ENCODE peak calls at places on chromosomes 11 and 22, in seven cellular contexts. W is adipocyte; A is anterior cingulate cortex; M is left lung; J is stimulated activated CD4-positive, alpha-beta T cell treated with anti-CD3 and anti-CD28 coated beads, Interleukin-12 subunit alpha, Interleukin-12 subunit beta, amount 100 ng/mL, for 4 hours; D is fibroblast of mammary gland; V is effector CD4-positive, alpha-beta T cell. N is an unnamed sample.
A peak's percentile ranks its signal among the peaks of the same experiment; 100 is the strongest.

GRCh38 chr11:79220171-79220570 is 220.7 kb downstream of the TENM4 start:
- DNase-seq in A (no peak), J (no peak), D (peak; percentile 36), M (no peak), V (no peak), W (no peak), N (no peak)

GRCh38 chr11:103591554-103591953 is 444.9 kb upstream of the DDI1 start:
- DNase-seq in J (no peak), M (no peak), V (no peak), W (no peak), A (no peak), D (no peak), N (no peak)

GRCh38 chr11:72287293-72287692 is 43.3 kb upstream of the PHOX2A start:
- DNase-seq in W (no peak), M (no peak), J (no peak), V (no peak), D (no peak), A (no peak), N (no peak)

GRCh38 chr11:58629857-58630256 is 7.4 kb downstream of the CNTF start:
- DNase-seq in D (peak; percentile 76), A (no peak), M (no peak), J (no peak), V (no peak), W (peak; percentile 73), N (peak; percentile 45)

GRCh38 chr11:17401841-17402240 is 13.4 kb upstream of the KCNJ11 start:
- DNase-seq in M (no peak), J (no peak), W (no peak), V (no peak), A (no peak), D (no peak), N (no peak)

GRCh38 chr22:23062616-23063538 is 7.4 kb upstream of the GNAZ start:
- DNase-seq in D (no peak), V (no peak), W (no peak), M (no peak), J (no peak), A (no peak), N (no peak)

GRCh38 chr22:25643232-25644000 is 78.9 kb downstream of the GRK3 start:
- DNase-seq in M (no peak), D (no peak), W (no peak), V (no peak), A (no peak), J (no peak), N (no peak)

GRCh38 chr11:65310215-65310614 is 4.5 kb upstream of the CDC42EP2 start:
- DNase-seq in M (peak; percentile 80), D (no peak), A (peak; percentile 25), J (no peak), V (no peak), W (no peak), N (no peak)

GRCh38 chr11:77195071-77195705 is 67.1 kb downstream of the MYO7A start:
- DNase-seq in W (no peak), J (no peak), A (no peak), D (no peak), V (no peak), M (no peak), N (peak; percentile 51)

GRCh38 chr22:38843716-38844660 is at the start of gene NPTXR:
- DNase-seq in W (peak; percentile 82), M (peak; percentile 84), J (peak; percentile 48), D (no peak), A (peak; percentile 69), V (peak; percentile 21), N (no peak)

GRCh38 chr11:45650166-45651095 is 15.0 kb downstream of the CHST1 start:
- DNase-seq in M (peak; percentile 71), A (no peak), V (no peak), J (no peak), D (no peak), W (no peak), N (no peak)

GRCh38 chr11:26247340-26247739 is 84.6 kb upstream of the ANO3 start:
- DNase-seq in W (peak; percentile 64), M (no peak), A (no peak), D (peak; percentile 95), J (no peak), V (no peak), N (no peak)

GRCh38 chr11:102389253-102389652 is 42.2 kb downstream of the BIRC2 start:
- DNase-seq in V (no peak), J (no peak), D (no peak), A (no peak), W (no peak), M (no peak), N (no peak)

GRCh38 chr22:24768537-24769374 is 5.8 kb downstream of the PIWIL3 start:
- DNase-seq in D (peak; percentile 60), J (peak; percentile 37), V (peak; percentile 21), W (peak; percentile 85), M (no peak), A (peak; percentile 37), N (peak; percentile 68)

GRCh38 chr11:44566952-44567875 is 1.8 kb downstream of the CD82 start:
- DNase-seq in V (no peak), W (peak; percentile 28), M (no peak), J (no peak), A (no peak), D (no peak), N (no peak)

GRCh38 chr22:43442386-43443060 is 30.7 kb downstream of the MPPED1 start:
- DNase-seq in J (no peak), M (no peak), V (no peak), A (no peak), D (no peak), W (no peak), N (no peak)

GRCh38 chr11:92709329-92709728 is 260.1 kb upstream of the MTNR1B start:
- DNase-seq in J (no peak), V (no peak), M (no peak), D (no peak), A (no peak), W (no peak), N (no peak)

GRCh38 chr11:12224537-12224893 is 114.1 kb downstream of the MICAL2 start:
- DNase-seq in A (no peak), M (peak; percentile 91), D (peak; percentile 48), J (peak; percentile 67), V (peak; percentile 76), W (peak; percentile 58), N (peak; percentile 62)

GRCh38 chr22:49418943-49419342 is 408.7 kb downstream of the BRD1 start:
- DNase-seq in A (no peak), V (no peak), J (no peak), M (no peak), D (no peak), W (no peak), N (no peak)

GRCh38 chr11:6650980-6651379 is 4.6 kb downstream of the DCHS1 start:
- DNase-seq in V (no peak), D (peak; percentile 57), A (no peak), J (no peak), M (no peak), W (no peak), N (no peak)